ENCODE peak calls at places on chromosomes 13 and 19, in nine cellular contexts. E is lung; V is mammary epithelial cell; U is astrocyte; I is ovary; G is PC-9; H is CD8-positive, alpha-beta T cell; M is colonic mucosa; T is progenitor cell of endocrine pancreas. S is an unnamed sample.
A peak's percentile ranks its signal among the peaks of the same experiment; 100 is the strongest.

GRCh38 chr13:43908156-43909126 is 28.7 kb downstream of the LACC1 start:
- DNase-seq in E (no peak), V (peak; percentile 61), U (peak; percentile 74), I (no peak), G (peak; percentile 85), H (no peak), M (no peak), T (no peak), S (no peak)

GRCh38 chr13:47252627-47253026 is 355.8 kb upstream of the HTR2A start:
- DNase-seq in E (no peak), V (no peak), U (peak; percentile 17), I (no peak), G (no peak), H (no peak), M (no peak), T (no peak), S (no peak)

GRCh38 chr13:29934531-29935308 is 84.3 kb upstream of the UBL3 start:
- DNase-seq in E (no peak), V (no peak), U (no peak), I (no peak), G (peak; percentile 34), H (no peak), M (no peak), T (no peak), S (no peak)

GRCh38 chr19:44260695-44261446 is 1.2 kb downstream of the ZNF233 start:
- DNase-seq in E (no peak), V (no peak), U (no peak), I (no peak), G (no peak), H (no peak), M (no peak), T (no peak), S (no peak)

GRCh38 chr19:40620161-40620485 is 19.0 kb downstream of the LTBP4 start:
- DNase-seq in E (no peak), V (no peak), U (peak; percentile 43), I (no peak), G (no peak), H (no peak), M (no peak), T (no peak), S (no peak)

GRCh38 chr19:5091576-5092215 is 122.8 kb downstream of the KDM4B start:
- DNase-seq in E (no peak), V (no peak), U (no peak), I (peak; percentile 27), G (no peak), H (no peak), M (no peak), T (no peak), S (peak; percentile 51)

GRCh38 chr19:11127905-11128304 is 27.7 kb downstream of the SPC24 start:
- DNase-seq in E (no peak), V (no peak), U (no peak), I (no peak), G (peak; percentile 21), H (no peak), M (no peak), T (no peak), S (no peak)

GRCh38 chr19:12984143-12984627 is 11.1 kb upstream of the NFIX start:
- DNase-seq in E (no peak), V (no peak), U (peak; percentile 44), I (no peak), G (no peak), H (no peak), M (no peak), T (no peak), S (no peak)

GRCh38 chr13:27203854-27204253 is 32.2 kb upstream of the USP12 start:
- DNase-seq in E (no peak), V (peak; percentile 15), U (no peak), I (no peak), G (no peak), H (no peak), M (no peak), T (no peak), S (no peak)

GRCh38 chr13:73334459-73334858 is 275.7 kb downstream of the KLF5 start:
- DNase-seq in E (no peak), V (peak; percentile 88), U (no peak), I (no peak), G (peak; percentile 69), H (no peak), M (no peak), T (no peak), S (no peak)

GRCh38 chr19:14318873-14319272 is 62.4 kb upstream of the ADGRE5 start:
- DNase-seq in E (no peak), V (no peak), U (no peak), I (no peak), G (no peak), H (no peak), M (peak; percentile 24), T (no peak), S (no peak)
- TF ChIP-seq CTCF in E (no peak), V (peak; percentile 41), U (no peak), I (no peak), G (peak; percentile 41), H (no peak), M (peak; percentile 15), T (peak; percentile 36), S (peak; percentile 12)

GRCh38 chr13:44972956-44973581 is 16.2 kb downstream of the NUFIP1 start:
- DNase-seq in E (no peak), V (no peak), U (no peak), I (no peak), G (no peak), H (no peak), M (no peak), T (no peak), S (no peak)
- TF ChIP-seq CTCF in E (peak; percentile 17), V (peak; percentile 49), U (peak; percentile 44), I (peak; percentile 59), G (peak; percentile 71), H (peak; percentile 42), M (peak; percentile 42), T (peak; percentile 72), S (peak; percentile 56)

DNA sequence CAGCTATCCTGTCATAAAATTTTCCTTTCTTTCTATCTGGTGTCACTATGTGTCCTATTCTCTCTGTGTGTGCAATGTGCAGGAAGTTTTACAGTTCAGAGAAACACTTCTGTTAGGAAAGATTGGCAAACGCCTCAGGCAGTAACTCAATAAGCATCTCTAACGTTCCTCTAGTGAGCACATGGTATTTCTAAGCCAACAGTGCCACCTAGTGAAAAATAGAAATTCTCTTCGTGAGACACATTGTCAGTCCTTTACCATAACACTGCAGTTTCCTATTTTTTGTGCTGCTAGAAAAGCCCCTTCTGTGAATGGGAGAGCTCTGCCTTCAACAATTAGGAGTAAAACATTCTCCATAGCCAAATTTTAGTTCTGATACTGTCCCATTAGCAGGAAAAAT is 50.7 kb downstream of the ZNF723 start:
- DNase-seq in E (no peak), V (peak; percentile 17), U (peak; percentile 0), I (no peak), G (peak; percentile 55), H (no peak), M (no peak), T (no peak), S (peak; percentile 13)
- TF ChIP-seq CTCF in E (no peak), V (peak; percentile 35), U (no peak), I (peak; percentile 55), G (peak; percentile 68), H (no peak), M (no peak), T (peak; percentile 38), S (peak; percentile 41)

DNA sequence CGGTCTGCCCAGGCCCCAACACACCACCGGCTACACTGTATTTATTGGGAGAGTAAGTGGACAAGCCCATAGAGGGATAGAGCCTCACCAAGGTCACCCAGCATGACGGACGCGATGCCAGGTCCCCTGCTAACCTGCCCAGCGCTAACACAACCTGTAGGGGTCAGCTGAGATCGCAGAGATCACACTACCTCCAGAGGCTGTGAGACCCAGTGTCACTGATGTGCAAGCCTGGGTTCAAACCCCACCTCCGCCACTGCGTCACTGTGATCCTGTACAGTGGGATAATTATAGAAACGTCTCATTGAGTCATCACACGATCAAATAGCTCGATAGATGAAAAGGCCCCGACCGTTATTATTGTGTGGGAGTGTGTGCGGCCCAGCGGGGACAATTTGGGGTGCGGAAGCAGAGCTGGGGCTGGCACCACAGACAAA is 10.6 kb upstream of the TLE2 start:
- DNase-seq in E (no peak), V (no peak), U (no peak), I (no peak), G (no peak), H (no peak), M (no peak), T (no peak), S (no peak)
- TF ChIP-seq CTCF in E (no peak), V (no peak), U (no peak), I (no peak), G (no peak), H (no peak), M (no peak), T (peak; percentile 13), S (no peak)